ENCODE peak calls at places on chromosome 17, in ten cellular contexts. U is colonic mucosa, G is breast epithelium, H is WTC11, B is progenitor cell of endocrine pancreas, C is GM20000, E is endothelial cell, I is heart left ventricle, W is AG04449, J is fibroblast of pulmonary artery. O is an unnamed sample.
A peak's percentile ranks its signal among the peaks of the same experiment; 100 is the strongest.

GRCh38 chr17:49505854-49506253 is 10.8 kb downstream of the NGFR start:
- DNase-seq in B (no peak), C (no peak), G (no peak), H (no peak), U (no peak), E (no peak), J (no peak), I (no peak), W (no peak), O (no peak)

GRCh38 chr17:73160980-73161630 is 3.7 kb upstream of the SSTR2 start:
- DNase-seq in C (no peak), J (no peak), H (no peak), I (no peak), G (no peak), U (no peak), E (no peak), B (no peak), W (no peak), O (no peak)

GRCh38 chr17:35022536-35023063 is 40.9 kb downstream of the RFFL start:
- DNase-seq in W (peak; percentile 74), H (no peak), J (peak; percentile 93), U (peak; percentile 23), I (peak; percentile 62), E (peak; percentile 41), B (no peak), G (no peak), C (peak; percentile 59), O (peak; percentile 90)

GRCh38 chr17:42797067-42798007 is 1.2 kb downstream of the COA3 start:
- DNase-seq in U (peak; percentile 75), B (no peak), E (no peak), I (no peak), W (no peak), H (no peak), G (no peak), J (no peak), C (no peak), O (no peak)

GRCh38 chr17:31388770-31389672 is 2.5 kb upstream of the RAB11FIP4 start:
- DNase-seq in B (no peak), E (peak; percentile 69), H (peak; percentile 68), G (no peak), J (peak; percentile 14), U (no peak), W (no peak), I (peak; percentile 18), C (peak; percentile 69), O (no peak)

GRCh38 chr17:28717578-28718316 is at the start of gene RAB34:
- DNase-seq in H (peak; percentile 96), U (peak; percentile 50), J (peak; percentile 91), C (peak; percentile 57), G (peak; percentile 66), E (peak; percentile 78), B (peak; percentile 87), W (no peak), I (peak; percentile 84), O (peak; percentile 74)

GRCh38 chr17:71460943-71461342 is 659.9 kb upstream of the SOX9 start:
- DNase-seq in G (no peak), H (peak; percentile 24), I (no peak), W (no peak), U (peak; percentile 46), B (no peak), J (peak; percentile 58), E (peak; percentile 42), C (no peak), O (peak; percentile 15)

GRCh38 chr17:696412-696811 is 18.2 kb downstream of the VPS53 start:
- DNase-seq in U (no peak), G (no peak), B (no peak), H (no peak), E (no peak), C (no peak), I (no peak), W (no peak), J (no peak), O (no peak)

GRCh38 chr17:7296189-7296861 is 1.9 kb upstream of the YBX2 start:
- DNase-seq in J (peak; percentile 82), I (peak; percentile 88), G (peak; percentile 75), U (peak; percentile 83), C (peak; percentile 89), B (peak; percentile 86), E (peak; percentile 95), W (no peak), H (peak; percentile 94), O (peak; percentile 65)
- TF ChIP-seq CTCF in J (peak; percentile 47), I (peak; percentile 94), G (peak; percentile 96), U (peak; percentile 90), C (peak; percentile 99), B (peak; percentile 98), E (peak; percentile 79), W (peak; percentile 89), H (peak; percentile 90), O (peak; percentile 98)

DNA sequence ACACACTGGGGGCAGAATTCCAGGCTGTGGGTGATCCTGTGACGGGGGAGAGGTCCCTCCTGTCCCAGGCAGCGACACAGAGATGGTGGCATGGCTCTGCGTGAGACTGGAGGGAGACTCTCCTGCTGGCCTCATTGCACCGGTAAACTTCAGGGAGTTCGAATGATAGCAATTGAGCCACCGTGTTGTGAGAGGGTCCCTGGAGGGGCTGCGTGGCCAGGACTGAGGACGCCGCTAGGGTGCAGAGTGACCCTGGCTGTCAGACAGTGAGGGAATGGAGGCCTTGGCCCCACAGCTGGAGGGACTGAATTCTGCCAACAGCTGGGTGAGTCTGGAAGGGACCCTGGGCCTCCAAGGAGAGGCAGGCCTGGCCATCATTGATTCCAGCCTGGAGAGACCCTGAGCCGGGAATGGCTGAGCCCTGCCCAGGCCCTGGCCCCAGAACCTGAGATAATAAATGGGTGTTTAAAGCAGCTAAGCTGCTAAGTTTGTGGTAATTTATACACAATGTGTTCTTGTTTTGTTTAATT is 32.6 kb downstream of the CCDC57 start:
- DNase-seq in H (no peak), I (no peak), G (no peak), B (no peak), J (no peak), E (no peak), W (no peak), U (no peak), C (no peak), O (no peak)
- TF ChIP-seq CTCF in H (no peak), I (no peak), G (no peak), B (no peak), J (no peak), E (no peak), W (no peak), U (no peak), C (no peak), O (no peak)

GRCh38 chr17:67245073-67245693 is at the start of gene HELZ:
- DNase-seq in I (peak; percentile 82), J (peak; percentile 84), H (peak; percentile 63), W (no peak), U (peak; percentile 85), G (peak; percentile 54), E (peak; percentile 75), C (peak; percentile 96), B (peak; percentile 61), O (peak; percentile 78)

GRCh38 chr17:67244621-67245072 is 349 bp downstream of the HELZ start:
- DNase-seq in I (peak; percentile 23), J (no peak), C (no peak), H (peak; percentile 23), B (no peak), E (no peak), G (no peak), U (peak; percentile 35), W (no peak), O (no peak)

GRCh38 chr17:67246398-67246647 is 1.3 kb upstream of the HELZ start:
- DNase-seq in U (no peak), C (no peak), E (no peak), I (no peak), H (no peak), W (no peak), B (no peak), G (no peak), J (peak; percentile 21), O (no peak)

GRCh38 chr17:67246648-67247415 is 1.8 kb upstream of the HELZ start:
- DNase-seq in C (peak; percentile 55), E (peak; percentile 8), B (peak; percentile 13), H (peak; percentile 50), G (peak; percentile 61), U (peak; percentile 80), I (no peak), W (no peak), J (peak; percentile 42), O (peak; percentile 43)

DNA sequence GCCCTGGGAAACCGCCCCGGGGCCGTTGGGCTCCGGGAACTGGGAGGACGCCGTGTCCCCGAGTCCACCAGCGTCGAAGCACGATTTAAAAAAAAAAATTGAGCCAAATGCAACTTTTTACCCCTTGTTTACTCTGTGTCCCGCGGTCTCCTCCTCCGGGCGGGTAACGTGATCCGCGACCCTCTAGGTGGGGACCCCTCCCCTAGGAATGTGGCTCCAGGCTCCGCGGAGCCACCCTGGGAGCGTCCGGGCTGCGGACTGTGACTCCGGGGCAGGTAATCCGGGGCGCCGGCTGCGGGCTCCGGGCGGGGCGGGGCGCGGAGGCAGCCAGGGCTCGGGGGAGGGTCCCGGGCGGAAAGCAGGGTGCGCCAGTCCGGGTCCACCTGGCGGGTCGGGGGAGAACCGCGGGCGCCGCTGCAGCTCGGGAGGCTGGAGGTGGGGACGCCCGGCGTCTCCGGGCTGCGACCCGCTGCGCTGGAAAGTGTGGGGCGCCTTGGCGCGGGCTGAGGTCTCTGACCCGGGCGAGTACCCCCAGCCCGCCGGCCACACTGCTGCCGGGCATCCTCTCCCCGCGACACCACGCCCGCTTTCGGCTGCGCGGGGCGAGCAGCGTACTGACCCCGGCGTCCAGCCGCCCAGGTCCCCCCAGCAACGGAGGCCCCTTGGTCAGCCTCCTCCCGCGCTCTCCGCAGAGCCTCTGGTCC is 850 bp upstream of the HELZ start:
- DNase-seq in J (no peak), B (peak; percentile 85), H (peak; percentile 86), C (peak; percentile 58), E (peak; percentile 53), W (no peak), I (peak; percentile 33), U (peak; percentile 56), G (no peak), O (no peak)
- TF ChIP-seq CTCF in J (no peak), B (peak; percentile 48), H (no peak), C (no peak), E (no peak), W (no peak), I (no peak), U (no peak), G (no peak), O (peak; percentile 25)

GRCh38 chr17:82705756-82706155 is 7.3 kb upstream of the RAB40B start:
- DNase-seq in W (no peak), E (no peak), J (no peak), H (no peak), G (no peak), C (no peak), I (no peak), U (no peak), B (no peak), O (no peak)

GRCh38 chr17:82709676-82710498 is 6.6 kb upstream of the FN3KRP start:
- DNase-seq in E (no peak), G (no peak), B (no peak), W (no peak), C (no peak), J (no peak), H (no peak), I (no peak), U (no peak), O (no peak)

GRCh38 chr17:82709024-82709675 is 7.4 kb upstream of the FN3KRP start:
- DNase-seq in C (no peak), W (no peak), G (no peak), U (no peak), B (no peak), J (no peak), E (no peak), H (no peak), I (no peak), O (no peak)

GRCh38 chr17:82713015-82713723 is 3.3 kb upstream of the FN3KRP start:
- DNase-seq in U (no peak), G (no peak), W (no peak), C (no peak), J (no peak), H (no peak), I (no peak), B (no peak), E (no peak), O (no peak)

DNA sequence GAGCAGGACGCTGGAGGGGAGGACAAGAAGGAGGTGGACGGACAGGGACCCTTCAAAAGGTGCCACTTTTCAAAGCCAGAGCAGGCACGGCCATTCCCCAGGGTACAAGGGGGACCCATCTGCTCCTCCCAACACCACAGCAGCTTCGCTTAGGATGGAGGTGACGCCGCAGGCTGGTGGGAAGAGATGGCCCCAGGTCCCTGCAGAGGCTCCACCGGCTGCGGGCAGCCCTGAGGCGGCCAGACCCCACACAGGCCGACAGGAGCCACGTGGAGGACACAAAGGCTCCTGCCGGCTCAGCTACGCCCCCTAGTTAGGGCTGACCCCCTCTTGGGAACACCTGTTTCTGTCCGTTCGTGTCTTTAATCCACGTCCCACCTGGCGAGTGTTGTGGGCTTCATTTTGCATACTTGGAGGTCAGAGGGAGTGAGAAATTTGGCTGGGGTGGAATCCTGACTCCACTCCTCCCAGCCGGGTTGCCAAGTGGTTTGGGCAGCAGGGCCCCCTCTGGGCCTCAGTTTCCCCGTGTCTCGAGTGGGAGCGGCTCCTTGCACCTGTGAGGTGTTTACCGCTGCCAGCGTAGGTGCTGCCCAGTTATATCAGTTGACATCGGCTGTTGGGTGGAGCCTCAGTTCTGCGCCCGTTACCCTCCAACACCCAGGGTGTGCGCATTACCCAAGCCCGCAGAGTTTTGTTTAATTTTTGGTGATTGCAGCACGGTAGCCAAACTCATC is 5.8 kb upstream of the FN3KRP start:
- DNase-seq in W (no peak), E (no peak), U (no peak), I (no peak), B (no peak), G (no peak), C (no peak), H (no peak), J (no peak), O (no peak)
- TF ChIP-seq CTCF in W (no peak), E (no peak), U (no peak), I (no peak), B (no peak), G (no peak), C (no peak), H (no peak), J (no peak), O (peak; percentile 19)